ENCODE peak calls at places on chromosomes 3 and 15, in five cellular contexts. N is mammary epithelial cell, H is heart left ventricle, G is psoas muscle, K is ovary. E is an unnamed sample.

GRCh38 chr15:31298707-31299172 is 27.9 kb upstream of the KLF13 start:
- DNase-seq in N (no peak), H (no peak), G (no peak), K (no peak), E (no peak)

GRCh38 chr3:106792716-106793115 is 584.5 kb upstream of the CCDC54 start:
- DNase-seq in N (peak; percentile 26), H (no peak), G (no peak), K (no peak), E (no peak)

GRCh38 chr15:31081568-31082250 is 19.8 kb downstream of the TRPM1 start:
- DNase-seq in N (no peak), H (no peak), G (no peak), K (no peak), E (peak; percentile 53)

GRCh38 chr3:104436536-104436935 is 930.2 kb upstream of the ALCAM start:
- DNase-seq in N (peak; percentile 9), H (no peak), G (no peak), K (no peak), E (no peak)

GRCh38 chr3:13346481-13347389 is 73.4 kb downstream of the NUP210 start:
- DNase-seq in N (no peak), H (peak; percentile 29), G (peak; percentile 36), K (no peak), E (no peak)

GRCh38 chr3:42127226-42127625 is 36.1 kb downstream of the TRAK1 start:
- DNase-seq in N (no peak), H (no peak), G (no peak), K (no peak), E (no peak)

GRCh38 chr15:35047528-35047927 is 37.6 kb downstream of the NANOGP8 start:
- DNase-seq in N (no peak), H (no peak), G (no peak), K (no peak), E (no peak)

GRCh38 chr3:74891312-74891711 is 276.9 kb upstream of the CNTN3 start:
- DNase-seq in N (no peak), H (no peak), G (no peak), K (no peak), E (no peak)

GRCh38 chr15:45110256-45110820 is 3.6 kb downstream of the DUOX2 start:
- DNase-seq in N (no peak), H (no peak), G (no peak), K (no peak), E (no peak)

GRCh38 chr15:22231603-22232002 is 151.3 kb downstream of the OR4M2 start:
- DNase-seq in N (no peak), H (no peak), G (no peak), K (no peak), E (no peak)

GRCh38 chr3:170522171-170522570 is 63.7 kb downstream of the SLC7A14 start:
- DNase-seq in N (no peak), H (no peak), G (no peak), K (no peak), E (no peak)

GRCh38 chr3:115975353-115975752 is 352.0 kb downstream of the GAP43 start:
- DNase-seq in N (peak; percentile 51), H (no peak), G (no peak), K (no peak), E (peak; percentile 48)

GRCh38 chr15:70113304-70113700 is 15.6 kb upstream of the TLE3 start:
- DNase-seq in N (no peak), H (peak; percentile 56), G (peak; percentile 54), K (no peak), E (no peak)

GRCh38 chr3:13660042-13660874 is 111.3 kb downstream of the FBLN2 start:
- DNase-seq in N (no peak), H (no peak), G (no peak), K (no peak), E (no peak)

GRCh38 chr3:174532216-174532615 is 326.9 kb upstream of the NAALADL2 start:
- DNase-seq in N (no peak), H (no peak), G (no peak), K (no peak), E (no peak)

GRCh38 chr3:160929595-160929994 is 173.6 kb downstream of the PPM1L start:
- DNase-seq in N (no peak), H (peak; percentile 46), G (peak; percentile 30), K (no peak), E (peak; percentile 32)

GRCh38 chr3:88912294-88913014 is 195.0 kb upstream of the EPHA3 start:
- DNase-seq in N (no peak), H (no peak), G (no peak), K (no peak), E (no peak)

GRCh38 chr3:128482857-128483656 is 9.9 kb downstream of the GATA2 start:
- DNase-seq in N (peak; percentile 19), H (peak; percentile 61), G (peak; percentile 47), K (no peak), E (no peak)

GRCh38 chr15:80105193-80105984 is 45.9 kb downstream of the ZFAND6 start:
- DNase-seq in N (peak; percentile 86), H (no peak), G (no peak), K (no peak), E (peak; percentile 61)

GRCh38 chr3:16448691-16449090 is 64.8 kb downstream of the RFTN1 start:
- DNase-seq in N (peak; percentile 90), H (peak; percentile 65), G (peak; percentile 78), K (peak; percentile 85), E (peak; percentile 82)

GRCh38 chr15:66682865-66683264 is 19.2 kb upstream of the SMAD6 start:
- DNase-seq in N (peak; percentile 58), H (no peak), G (no peak), K (no peak), E (no peak)

GRCh38 chr15:78021761-78022160 is 55.8 kb downstream of the TBC1D2B start:
- DNase-seq in N (no peak), H (no peak), G (no peak), K (no peak), E (no peak)

GRCh38 chr15:61518191-61518950 is 289.3 kb upstream of the RORA start:
- DNase-seq in N (peak; percentile 20), H (no peak), G (no peak), K (no peak), E (peak; percentile 11)

GRCh38 chr3:169241928-169242751 is 421.4 kb downstream of the MECOM start:
- DNase-seq in N (peak; percentile 30), H (peak; percentile 43), G (no peak), K (no peak), E (no peak)

GRCh38 chr3:125120370-125121122 is 64.7 kb upstream of the HEG1 start:
- DNase-seq in N (no peak), H (no peak), G (no peak), K (no peak), E (no peak)

GRCh38 chr3:160210799-160211221 is 14.4 kb upstream of the C3orf80 start:
- DNase-seq in N (peak; percentile 40), H (no peak), G (no peak), K (no peak), E (peak; percentile 56)

GRCh38 chr3:53650424-53650823 is 156.0 kb downstream of the CACNA1D start:
- DNase-seq in N (no peak), H (no peak), G (no peak), K (no peak), E (no peak)

GRCh38 chr15:52997123-52997522 is 207.0 kb upstream of the ONECUT1 start:
- DNase-seq in N (no peak), H (no peak), G (no peak), K (no peak), E (no peak)

GRCh38 chr15:66770518-66771350 is 68.7 kb downstream of the SMAD6 start:
- DNase-seq in N (no peak), H (no peak), G (no peak), K (no peak), E (no peak)

GRCh38 chr15:39746714-39747276 is 35.8 kb downstream of the FSIP1 start:
- DNase-seq in N (no peak), H (no peak), G (no peak), K (no peak), E (no peak)

GRCh38 chr3:168485897-168486296 is 390.2 kb upstream of the GOLIM4 start:
- DNase-seq in N (no peak), H (no peak), G (no peak), K (no peak), E (no peak)

GRCh38 chr3:138629526-138629925 is 21.0 kb downstream of the FAIM start:
- DNase-seq in N (no peak), H (no peak), G (no peak), K (no peak), E (no peak)
- TF ChIP-seq CTCF in N (no peak), H (no peak), G (no peak), K (no peak), E (no peak)

DNA sequence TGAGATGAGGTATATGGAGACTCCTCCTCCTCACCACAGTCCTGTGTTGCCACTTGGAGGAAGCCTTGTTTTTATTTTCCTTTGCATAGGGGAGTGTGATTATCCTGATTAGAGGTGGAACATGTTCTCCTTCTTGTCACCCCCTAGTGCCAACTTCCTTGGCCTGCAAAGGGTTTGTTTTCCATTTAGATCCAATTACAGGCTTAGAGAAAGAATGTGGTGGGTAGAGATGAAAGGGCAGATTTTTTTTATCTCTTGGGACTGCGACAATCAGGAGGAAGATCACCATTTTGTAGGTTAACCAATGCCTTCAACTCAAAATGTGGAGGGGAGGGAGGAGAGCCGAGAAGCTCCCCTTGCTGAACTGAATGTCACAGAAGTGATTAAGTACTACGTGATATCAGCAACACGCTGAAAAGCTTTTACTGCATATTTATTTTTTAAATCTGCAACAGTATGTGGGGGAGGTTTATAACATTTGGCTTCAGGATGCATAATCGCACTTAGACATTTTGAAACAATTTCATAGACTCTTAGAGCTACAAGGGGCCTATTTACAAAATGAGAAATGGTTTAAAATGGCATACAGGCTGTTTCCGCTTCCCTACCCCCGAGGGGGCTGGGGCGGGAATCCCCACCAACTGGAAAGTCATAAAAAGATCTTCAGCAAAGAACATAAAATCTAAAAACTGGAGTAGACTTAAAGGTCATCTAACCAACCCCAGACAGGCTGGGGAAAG is 2.4 kb downstream of the LMCD1 start:
- DNase-seq in N (no peak), H (no peak), G (no peak), K (no peak), E (no peak)
- TF ChIP-seq CTCF in N (no peak), H (no peak), G (no peak), K (no peak), E (no peak)

DNA sequence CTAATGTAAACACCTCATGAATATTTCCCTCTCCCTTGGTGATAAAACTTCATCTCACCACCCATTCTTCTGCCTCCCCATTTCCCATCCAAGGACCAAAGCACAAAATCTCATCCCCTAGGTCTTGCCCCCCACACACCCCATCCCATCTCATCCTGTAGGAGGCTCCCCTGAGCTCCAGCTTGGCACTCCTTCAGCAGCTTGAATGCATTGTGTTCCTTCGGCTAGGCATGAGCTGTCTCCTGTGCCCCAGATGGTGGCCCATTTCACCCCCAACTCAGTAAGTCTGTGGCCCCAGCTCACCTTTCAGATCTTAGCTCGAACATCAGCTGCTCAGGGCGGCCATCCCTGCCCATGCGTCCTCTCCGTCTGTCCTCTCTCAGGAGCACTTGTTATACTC is 203.6 kb upstream of the NR2F2 start:
- DNase-seq in N (no peak), H (no peak), G (no peak), K (no peak), E (no peak)
- TF ChIP-seq CTCF in N (no peak), H (no peak), G (no peak), K (no peak), E (no peak)

DNA sequence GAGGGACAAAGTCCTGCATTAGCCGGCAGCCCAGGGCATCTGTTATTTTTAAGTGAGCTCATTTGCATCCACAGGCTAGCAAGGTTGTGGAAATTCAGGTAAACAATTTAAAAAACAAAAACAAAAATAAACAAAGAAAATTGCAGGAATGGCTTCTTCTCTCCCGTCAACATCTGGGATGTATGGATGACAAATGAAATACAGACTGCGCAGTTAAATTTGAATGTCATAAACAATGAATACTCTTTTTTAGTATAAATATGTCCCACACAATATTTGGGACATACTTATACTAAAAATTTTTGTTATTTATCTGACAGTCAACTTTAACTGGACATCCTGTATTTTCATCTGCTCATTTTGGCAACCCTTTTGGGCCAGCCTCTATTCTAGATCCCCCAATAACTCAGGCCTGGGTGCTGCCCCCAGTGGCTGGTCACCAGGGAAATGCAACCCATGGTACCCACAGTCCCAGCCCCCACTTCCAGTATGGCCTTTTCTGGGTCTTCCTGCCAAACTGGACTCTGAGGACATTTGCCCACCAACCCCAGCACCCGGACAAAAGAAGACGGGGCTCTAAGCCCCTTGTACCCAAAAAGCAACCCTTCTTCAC is 12.7 kb downstream of the GRM2 start:
- DNase-seq in N (no peak), H (no peak), G (no peak), K (no peak), E (no peak)
- TF ChIP-seq CTCF in N (no peak), H (no peak), G (peak; percentile 1), K (no peak), E (no peak)

E was measured in MCF 10A.